ENCODE peak calls at places on chromosomes 13 and 19, in six cellular contexts. N, M, P, B, R and H are unnamed samples.

GRCh38 chr19:37332839-37333238 is 38.1 kb upstream of the ZNF527 start:
- DNase-seq in R (no peak), P (no peak), B (no peak), M (no peak), N (no peak), H (no peak)

GRCh38 chr19:29533578-29534544 is 8.1 kb downstream of the VSTM2B start:
- DNase-seq in M (no peak), N (peak; percentile 34), R (no peak), P (no peak), B (peak; percentile 18), H (peak; percentile 56)

GRCh38 chr13:44668707-44669106 is 92.6 kb upstream of the TSC22D1 start:
- DNase-seq in P (no peak), N (no peak), R (no peak), M (no peak), B (no peak), H (no peak)

GRCh38 chr19:38841787-38842438 is 7.9 kb downstream of the HNRNPL start:
- DNase-seq in M (no peak), P (peak; percentile 44), B (no peak), N (no peak), R (no peak), H (no peak)

GRCh38 chr13:98343461-98343860 is 166.4 kb upstream of the RNF113B start:
- DNase-seq in R (no peak), B (no peak), N (no peak), M (no peak), P (no peak), H (no peak)

GRCh38 chr13:97307882-97308624 is 85.9 kb downstream of the MBNL2 start:
- DNase-seq in M (no peak), R (no peak), B (no peak), N (no peak), P (no peak), H (no peak)

GRCh38 chr19:30217461-30217860 is 154.7 kb upstream of the ZNF536 start:
- DNase-seq in R (no peak), M (no peak), P (no peak), B (no peak), N (no peak), H (no peak)

GRCh38 chr13:34942732-34943674 is 933 bp downstream of the NBEA start:
- DNase-seq in M (no peak), P (no peak), R (no peak), N (peak; percentile 60), B (peak; percentile 29), H (peak; percentile 80)

GRCh38 chr13:84524586-84524985 is 642.3 kb upstream of the SLITRK1 start:
- DNase-seq in P (no peak), M (no peak), R (no peak), N (no peak), B (no peak), H (no peak)

GRCh38 chr13:79905018-79905417 is 424.1 kb downstream of the NDFIP2 start:
- DNase-seq in R (no peak), P (no peak), N (no peak), M (no peak), B (no peak), H (no peak)

GRCh38 chr13:79904581-79904980 is 423.6 kb downstream of the NDFIP2 start:
- DNase-seq in B (no peak), P (no peak), N (no peak), M (no peak), R (no peak), H (no peak)

GRCh38 chr13:79909664-79910063 is 428.7 kb downstream of the NDFIP2 start:
- DNase-seq in P (no peak), M (no peak), N (no peak), R (no peak), B (no peak), H (no peak)

GRCh38 chr13:79910869-79911540 is 429.9 kb downstream of the SPRY2 start:
- DNase-seq in B (no peak), N (no peak), R (no peak), P (no peak), M (no peak), H (no peak)

GRCh38 chr13:79907527-79907926 is 426.6 kb downstream of the NDFIP2 start:
- DNase-seq in B (no peak), R (no peak), P (no peak), N (no peak), M (no peak), H (no peak)
- H3K4me1 ChIP-seq in B (no peaks in the 10 kb centered on the region), R (no peaks in the 10 kb centered on the region), P (no peaks in the 10 kb centered on the region), N (no peaks in the 10 kb centered on the region), M (no peaks in the 10 kb centered on the region), H (no peaks in the 10 kb centered on the region)

GRCh38 chr19:40806385-40807146 is 7.6 kb downstream of the EGLN2 start:
- DNase-seq in R (peak; percentile 71), N (peak; percentile 91), P (peak; percentile 68), M (peak; percentile 84), B (peak; percentile 89), H (peak; percentile 91)
- TF ChIP-seq CTCF in R (peak; percentile 80), N (peak; percentile 79), P (peak; percentile 87), M (peak; percentile 92), B (peak; percentile 92), H (peak; percentile 69)

GRCh38 chr19:1653300-1653628 is 849 bp upstream of the TCF3 start:
- DNase-seq in M (no peak), N (no peak), P (no peak), R (no peak), B (no peak), H (no peak)
- H3K4me3 ChIP-seq in M (peak overlapping the region; percentile 79), N (peak overlapping the region; percentile 73), P (peak overlapping the region; percentile 87), R (peak overlapping the region; percentile 78), B (peak overlapping the region; percentile 61), H (peak overlapping the region; percentile 82)

GRCh38 chr19:13016628-13017305 is 21.5 kb downstream of the NFIX start:
- DNase-seq in P (no peak), N (no peak), B (no peak), M (no peak), R (no peak), H (no peak)
- H3K4me1 ChIP-seq in P (peaks cover 28% of the 10 kb centered on the region), N (peaks cover 65% of the 10 kb centered on the region), B (peaks cover 95% of the 10 kb centered on the region), M (no peaks in the 10 kb centered on the region), R (peaks cover 64% of the 10 kb centered on the region), H (no peaks in the 10 kb centered on the region)

GRCh38 chr19:41799444-41800000 is 3.1 kb downstream of the CEACAM3 start:
- DNase-seq in N (peak; percentile 34), B (no peak), P (no peak), M (no peak), R (no peak), H (peak; percentile 79)

GRCh38 chr19:41796362-41796761 is at the start of gene CEACAM3:
- DNase-seq in M (no peak), R (no peak), P (no peak), N (no peak), B (no peak), H (no peak)

GRCh38 chr19:41793414-41793727 is 3.0 kb upstream of the CEACAM3 start:
- DNase-seq in B (no peak), M (no peak), R (no peak), P (no peak), N (no peak), H (no peak)

GRCh38 chr19:41792513-41793413 is 3.6 kb upstream of the CEACAM3 start:
- DNase-seq in N (no peak), P (peak; percentile 18), R (no peak), M (peak; percentile 20), B (peak; percentile 40), H (no peak)

GRCh38 chr19:41795031-41795461 is 1.3 kb upstream of the CEACAM3 start:
- DNase-seq in M (peak; percentile 71), B (peak; percentile 43), R (no peak), P (peak; percentile 39), N (no peak), H (no peak)
- TF ChIP-seq CTCF in M (peak; percentile 50), B (peak; percentile 72), R (peak; percentile 60), P (peak; percentile 87), N (peak; percentile 60), H (peak; percentile 50)

GRCh38 chr13:113407531-113408393 is 43.8 kb upstream of the GRTP1 start:
- DNase-seq in N (peak; percentile 50), B (peak; percentile 30), M (no peak), R (no peak), P (no peak), H (no peak)
- H3K4me3 ChIP-seq in N (no peak overlapping the region), B (no peak overlapping the region), M (no peak overlapping the region), R (no peak overlapping the region), P (no peak overlapping the region), H (no peak overlapping the region)

DNA sequence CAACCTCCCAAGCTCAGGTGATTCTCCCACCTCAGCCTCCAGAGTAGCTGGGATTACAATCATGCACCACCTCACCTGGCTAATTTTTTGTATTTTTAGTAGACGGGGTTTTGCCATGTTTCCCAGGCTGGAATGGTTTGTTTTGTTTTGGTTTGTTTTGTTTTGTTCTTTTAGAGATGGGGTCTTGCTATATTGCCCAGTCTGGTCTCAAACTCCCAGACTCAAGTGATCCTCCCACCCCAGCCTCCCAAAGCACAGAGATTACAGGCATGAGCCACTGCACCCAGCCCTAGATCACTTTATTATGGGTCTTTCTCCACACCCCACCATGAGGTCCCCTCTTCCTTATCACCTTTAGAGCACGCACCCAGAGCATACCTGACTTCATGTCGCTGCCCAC is 8.0 kb upstream of the KRTDAP start:
- DNase-seq in P (no peak), B (no peak), N (no peak), R (no peak), M (no peak), H (no peak)
- H3K4me1 ChIP-seq in P (no peaks in the 10 kb centered on the region), B (peaks cover 5% of the 10 kb centered on the region), N (no peaks in the 10 kb centered on the region), R (no peaks in the 10 kb centered on the region), M (no peaks in the 10 kb centered on the region), H (no peaks in the 10 kb centered on the region)

GRCh38 chr13:30862707-30863106 is 43.4 kb upstream of the MEDAG start:
- DNase-seq in N (peak; percentile 88), R (peak; percentile 64), M (no peak), P (no peak), B (peak; percentile 62), H (no peak)
- TF ChIP-seq CTCF in N (no peak), R (no peak), M (no peak), P (no peak), B (no peak), H (no peak)

DNA sequence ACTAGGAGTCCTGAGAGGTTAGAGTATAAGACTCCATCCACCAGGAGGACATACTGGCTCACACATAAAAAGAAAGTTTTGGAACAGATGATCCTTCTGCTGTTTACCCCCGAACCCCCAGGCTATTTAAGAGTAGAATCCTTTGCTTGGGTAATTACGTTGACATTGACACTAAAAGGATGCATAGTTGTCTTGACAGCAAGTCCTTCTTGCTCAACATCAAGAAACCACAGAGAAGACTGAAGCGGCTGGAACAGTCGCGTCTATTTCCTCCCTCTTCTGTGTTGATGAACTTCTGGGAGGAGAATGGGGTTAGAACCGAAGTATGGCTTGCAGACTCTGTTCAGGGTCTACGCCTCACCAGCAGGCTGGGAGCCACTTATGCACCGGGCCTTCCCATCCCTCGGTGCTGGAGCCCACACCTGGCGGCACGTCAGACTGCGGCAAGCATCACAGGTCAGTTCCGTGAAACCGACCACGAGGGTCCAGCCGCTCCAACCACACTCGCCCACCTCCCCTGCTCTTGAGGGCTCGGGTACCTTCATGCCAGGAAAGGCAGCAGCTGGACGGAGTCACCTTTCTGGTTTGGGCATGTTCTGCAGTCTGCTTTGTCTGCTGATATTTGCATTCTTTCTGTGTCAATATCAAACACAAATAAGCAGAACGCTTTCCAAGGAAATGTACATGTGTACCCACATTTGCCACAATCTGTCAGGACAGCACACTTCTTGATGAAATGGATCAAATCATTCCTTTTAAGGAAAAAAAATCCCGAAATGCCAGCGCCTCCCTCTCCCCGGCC is 42.4 kb upstream of the RANBP3 start:
- DNase-seq in R (no peak), B (no peak), N (no peak), P (no peak), M (no peak), H (peak; percentile 45)
- H3K4me3 ChIP-seq in R (no peak overlapping the region), B (no peak overlapping the region), N (no peak overlapping the region), P (no peak overlapping the region), M (no peak overlapping the region), H (no peak overlapping the region)